ENCODE peak calls at places on chromosomes 12 and 14, in five cellular contexts. E is fibroblast of lung, J is SK-N-SH, W is PC-3, T is GM23248. X is an unnamed sample.

GRCh38 chr12:116881325-116881866 is at the start of gene HRK:
- DNase-seq in W (no peak), J (no peak), E (no peak), T (no peak), X (no peak)

GRCh38 chr14:105861985-105862465 is 335.6 kb downstream of the TMEM121 start:
- DNase-seq in J (no peak), W (no peak), T (no peak), E (no peak), X (no peak)

GRCh38 chr12:84508943-84509342 is 403.7 kb downstream of the SLC6A15 start:
- DNase-seq in T (peak; percentile 61), E (no peak), W (no peak), J (no peak), X (no peak)

GRCh38 chr14:36605506-36605857 is 23.1 kb upstream of the NKX2-8 start:
- DNase-seq in W (peak; percentile 60), J (no peak), E (no peak), T (peak; percentile 51), X (no peak)

GRCh38 chr12:98870521-98870920 is 225.4 kb downstream of the APAF1 start:
- DNase-seq in E (no peak), W (no peak), T (no peak), J (no peak), X (no peak)

GRCh38 chr14:105058521-105059034 is 6.7 kb downstream of the GPR132 start:
- DNase-seq in E (no peak), W (no peak), J (no peak), T (no peak), X (no peak)

GRCh38 chr12:6925543-6926279 is 2.0 kb upstream of the ATN1 start:
- DNase-seq in T (peak; percentile 92), J (peak; percentile 65), W (peak; percentile 81), E (peak; percentile 96), X (peak; percentile 80)

GRCh38 chr12:96719671-96720362 is 187.2 kb upstream of the NEDD1 start:
- DNase-seq in W (peak; percentile 63), T (peak; percentile 47), J (no peak), E (peak; percentile 18), X (peak; percentile 63)

DNA sequence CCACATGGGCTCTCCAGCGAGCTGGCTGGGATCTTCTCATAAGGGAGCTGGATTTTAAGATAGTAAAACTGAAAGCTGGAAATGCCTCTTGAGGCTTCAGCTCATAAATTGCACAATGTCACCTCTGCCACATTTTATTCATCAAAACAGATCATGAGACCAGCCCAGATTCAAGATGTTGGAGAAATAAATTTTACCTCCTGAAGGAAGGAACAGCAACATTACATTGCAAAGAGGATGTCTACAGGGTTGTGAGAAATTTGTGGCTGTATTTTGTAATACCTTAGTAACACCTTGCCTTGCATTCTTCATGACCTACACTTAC is 43.1 kb upstream of the KRR1 start:
- DNase-seq in J (no peak), E (no peak), W (no peak), T (no peak), X (no peak)
- H3K9ac ChIP-seq in J (no peak overlapping the region), E (no peak overlapping the region), W (no peak overlapping the region), T (no peak overlapping the region), X (no peak overlapping the region)

DNA sequence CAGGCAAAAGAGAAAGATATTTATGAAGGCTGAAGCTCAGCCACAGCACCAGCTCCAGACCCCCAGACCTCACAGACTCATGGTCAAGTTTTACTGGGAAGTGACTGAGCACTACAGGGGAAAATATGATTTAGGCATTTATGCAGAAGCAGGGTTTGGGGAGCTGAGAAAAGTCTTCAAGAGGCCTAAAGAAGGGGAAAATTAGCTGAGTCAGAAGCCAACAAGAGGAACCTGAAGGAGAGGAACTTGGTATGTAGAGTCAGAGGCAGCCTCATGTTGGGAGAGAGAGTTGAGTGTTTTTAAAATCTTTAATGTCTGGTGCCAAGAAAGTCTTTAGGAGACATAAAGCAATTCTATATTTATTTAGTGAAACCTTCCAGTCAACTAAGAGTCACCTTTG is 63.0 kb downstream of the FOS start:
- DNase-seq in T (peak; percentile 35), W (no peak), J (no peak), E (no peak), X (no peak)
- H3K9me3 ChIP-seq in T (no peaks in the 10 kb centered on the region), W (no peaks in the 10 kb centered on the region), J (no peaks in the 10 kb centered on the region), E (no peaks in the 10 kb centered on the region), X (no peaks in the 10 kb centered on the region)

DNA sequence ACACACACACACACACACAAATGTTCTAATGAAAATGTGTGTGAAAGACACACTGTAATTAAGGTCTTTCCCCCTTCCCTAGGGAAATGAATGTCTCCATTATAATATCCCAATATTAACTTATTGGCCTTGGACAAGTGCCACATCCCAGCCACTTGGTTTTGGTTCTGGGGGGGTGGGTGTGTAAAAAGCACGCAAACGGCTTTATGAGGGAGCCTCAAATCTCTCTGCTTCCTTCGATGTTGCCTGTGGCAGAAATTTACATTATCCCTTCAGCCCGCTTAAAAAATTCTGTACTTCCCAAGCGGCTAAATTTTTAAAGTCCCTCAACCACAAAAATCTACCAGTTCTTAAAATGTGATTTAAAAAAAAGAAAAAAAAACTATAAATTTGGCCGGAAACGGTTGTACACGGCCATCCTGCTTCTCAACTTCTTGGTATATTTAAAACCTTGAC is 432 bp downstream of the C14orf93 start:
- DNase-seq in J (no peak), T (no peak), W (no peak), E (no peak), X (no peak)
- H3K9ac ChIP-seq in J (peak overlapping the region; percentile 69), T (peak overlapping the region; percentile 76), W (peak overlapping the region; percentile 65), E (peak overlapping the region; percentile 45), X (peak overlapping the region; percentile 59)

DNA sequence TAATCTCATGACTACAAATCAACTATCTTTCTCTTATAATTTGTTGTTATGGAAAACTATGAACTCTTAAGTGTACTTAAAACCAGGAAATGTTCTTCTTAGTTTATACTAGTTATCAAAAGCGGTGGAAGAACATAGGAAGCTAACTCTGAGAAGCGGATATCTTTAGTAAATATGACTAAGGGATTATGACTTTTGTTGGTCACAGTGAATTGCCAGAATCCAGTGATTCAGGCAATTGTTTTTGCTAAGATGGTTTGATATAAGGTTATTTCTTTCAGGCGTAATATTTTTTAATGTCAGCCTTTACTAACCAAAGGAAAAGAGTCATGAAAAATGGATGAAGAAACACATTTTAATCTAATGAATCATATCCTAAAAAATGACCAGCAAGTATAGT is 473.5 kb downstream of the FOXG1 start:
- DNase-seq in E (peak; percentile 93), W (peak; percentile 87), T (peak; percentile 88), J (no peak), X (peak; percentile 84)
- H3K9me3 ChIP-seq in E (no peaks in the 10 kb centered on the region), W (no peaks in the 10 kb centered on the region), T (no peaks in the 10 kb centered on the region), J (no peaks in the 10 kb centered on the region), X (no peaks in the 10 kb centered on the region)

GRCh38 chr12:108693186-108693585 is 38.1 kb downstream of the CORO1C start:
- DNase-seq in E (no peak), J (no peak), W (no peak), T (no peak), X (no peak)

GRCh38 chr12:108696111-108696995 is 35.0 kb downstream of the CORO1C start:
- DNase-seq in T (peak; percentile 98), J (no peak), E (peak; percentile 100), W (peak; percentile 96), X (no peak)

GRCh38 chr12:108696996-108697290 is 34.4 kb downstream of the CORO1C start:
- DNase-seq in T (no peak), E (no peak), J (no peak), W (no peak), X (no peak)

GRCh38 chr12:108693781-108694180 is 37.5 kb downstream of the CORO1C start:
- DNase-seq in J (no peak), E (no peak), T (no peak), W (no peak), X (no peak)

GRCh38 chr12:108694812-108695278 is 36.5 kb downstream of the CORO1C start:
- DNase-seq in E (peak; percentile 60), J (no peak), T (peak; percentile 51), W (peak; percentile 69), X (peak; percentile 53)
- H3K9ac ChIP-seq in E (no peak overlapping the region), J (no peak overlapping the region), T (peak overlapping the region; percentile 85), W (peak overlapping the region; percentile 50), X (no peak overlapping the region)

X was measured in endothelial cell of umbilical vein.